ENCODE peak calls at places on chromosomes 11 and 22, in ten cellular contexts. E is PC-9; D is kidney; L is CD8-positive, alpha-beta memory T cell; M is psoas muscle; U is left lung; P is right atrium auricular region; I is naive thymus-derived CD4-positive, alpha-beta T cell; Z is H1; Y is cardiac muscle cell. F is an unnamed sample. For H3K36me3, H3K9me3 and H3K4me1, the result is how much of the 10 kb centered on the place peaks cover.

GRCh38 chr11:3121931-3122774 is 43.0 kb downstream of the OSBPL5 start:
- DNase-seq in Y (no peak), P (no peak), I (no peak), Z (no peak), E (no peak), U (peak), L (no peak), M (no peak), D (peak), F (peak)

GRCh38 chr11:114061053-114062049 is 1.8 kb downstream of the ZBTB16 start:
- DNase-seq in Y (no peak), P (no peak), D (no peak), I (no peak), E (no peak), L (no peak), Z (peak), U (no peak), M (peak), F (no peak)

GRCh38 chr11:43289368-43289767 is 22.4 kb upstream of the API5 start:
- DNase-seq in U (no peak), I (no peak), P (no peak), D (no peak), M (no peak), Y (no peak), Z (no peak), L (no peak), E (no peak), F (no peak)

GRCh38 chr22:27825174-27825573 is 23.6 kb upstream of the MN1 start:
- DNase-seq in E (no peak), D (no peak), P (no peak), Z (peak), U (no peak), Y (no peak), M (no peak), L (no peak), I (no peak), F (no peak)

GRCh38 chr11:13486926-13487660 is 8.7 kb downstream of the PTH start:
- DNase-seq in Y (peak), U (peak), Z (peak), I (peak), M (peak), D (peak), E (no peak), L (peak), P (no peak), F (peak)

GRCh38 chr11:73759520-73760065 is 1.3 kb downstream of the RAB6A start:
- DNase-seq in E (no peak), U (no peak), I (no peak), D (no peak), L (peak), Y (no peak), P (no peak), Z (no peak), M (no peak), F (no peak)

GRCh38 chr11:126072141-126072741 is 9.6 kb upstream of the CDON start:
- DNase-seq in I (no peak), Y (no peak), Z (no peak), E (no peak), P (no peak), L (no peak), D (no peak), U (no peak), M (no peak), F (no peak)

GRCh38 chr11:13183094-13183825 is 94.3 kb upstream of the BMAL1 start:
- DNase-seq in U (no peak), P (no peak), E (peak), D (no peak), M (no peak), L (no peak), Z (no peak), I (peak), Y (peak), F (no peak)

GRCh38 chr11:47800759-47801158 is 33.6 kb upstream of the FNBP4 start:
- DNase-seq in D (no peak), M (no peak), Z (no peak), Y (peak), E (no peak), I (no peak), L (no peak), U (no peak), P (no peak), F (no peak)

GRCh38 chr11:47791774-47792173 is 24.6 kb upstream of the FNBP4 start:
- DNase-seq in L (no peak), D (no peak), Z (no peak), U (no peak), P (no peak), I (no peak), E (no peak), M (no peak), Y (no peak), F (no peak)

GRCh38 chr11:47797633-47798032 is 30.5 kb upstream of the FNBP4 start:
- DNase-seq in U (no peak), M (no peak), I (no peak), Y (no peak), P (no peak), D (no peak), L (no peak), Z (no peak), E (no peak), F (no peak)
- H3K36me3 ChIP-seq in U (under half), M (under half), I (under half), Y (half or more), P (half or more), D (under half), L (under half), Z (under half), E (half or more), F (under half)

GRCh38 chr11:106222626-106223025 is 145.2 kb downstream of the AASDHPPT start:
- DNase-seq in L (no peak), P (no peak), Z (no peak), M (no peak), E (no peak), D (no peak), Y (no peak), I (no peak), U (no peak), F (no peak)
- H3K9me3 ChIP-seq in L (under half), P (under half), Z (under half), M (under half), E (under half), D (under half), Y (under half), I (under half), U (under half), F (under half)

DNA sequence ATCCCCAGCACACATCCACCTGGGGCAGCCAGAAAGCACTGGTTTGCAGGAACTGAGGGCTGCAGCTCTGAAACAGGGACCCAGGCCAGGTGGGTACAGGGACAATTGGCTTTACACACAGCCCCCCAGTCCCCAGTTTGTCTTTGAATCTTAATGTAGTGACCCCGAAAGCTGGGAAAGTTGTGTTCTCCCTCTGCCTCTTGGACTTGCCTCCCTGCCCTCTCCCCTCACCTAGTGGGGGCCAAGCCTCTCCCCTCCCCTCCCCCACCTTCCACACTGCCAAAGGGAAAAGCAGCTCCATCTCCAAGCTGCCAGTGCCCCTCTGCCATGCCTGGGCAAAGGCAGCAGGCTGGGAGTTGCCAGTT is 2.6 kb upstream of the CLCF1 start:
- DNase-seq in U (no peak), E (no peak), Y (no peak), Z (no peak), D (no peak), M (no peak), L (no peak), I (no peak), P (no peak), F (no peak)
- H3K4me1 ChIP-seq in U (under half), E (half or more), Y (under half), Z (under half), D (under half), M (under half), L (under half), I (under half), P (under half), F (under half)

GRCh38 chr22:26461188-26461810 is 22.3 kb downstream of the HPS4 start:
- DNase-seq in Z (peak), I (no peak), D (no peak), M (peak), L (peak), P (no peak), U (no peak), E (peak), Y (peak), F (peak)
- H3K36me3 ChIP-seq in Z (under half), I (under half), D (under half), M (under half), L (under half), P (half or more), U (under half), E (under half), Y (under half), F (under half)

F was measured in aorta.